ENCODE peak calls at places on chromosomes 12 and 14, in nine cellular contexts. R is tibial artery; P is osteocyte; T is T follicular helper cell; V is frontal cortex; D is activated naive CD4-positive, alpha-beta T cell treated with anti-CD3 and anti-CD28 coated beads, Interleukin-2, amount 50 U/mL, for 16 hours; Z is stimulated activated CD4-positive, alpha-beta T cell treated with anti-CD3 and anti-CD28 coated beads, Interleukin-12 subunit alpha, Interleukin-12 subunit beta, amount 100 ng/mL, for 24 hours; C is HTR-8/SVneo; F is iPS-NIHi11. X is an unnamed sample.

GRCh38 chr12:42893196-42893595 is 303.6 kb upstream of the PRICKLE1 start:
- DNase-seq in R (no peak), P (no peak), T (no peak), V (no peak), D (no peak), Z (no peak), C (no peak), F (no peak), X (no peak)

GRCh38 chr14:103084021-103084919 is at the start of gene LBHD2:
- DNase-seq in R (no peak), P (no peak), T (no peak), V (no peak), D (no peak), Z (no peak), C (no peak), F (peak; percentile 69), X (no peak)

GRCh38 chr12:130508318-130508717 is 170.6 kb downstream of the PIWIL1 start:
- DNase-seq in R (no peak), P (no peak), T (no peak), V (no peak), D (no peak), Z (no peak), C (no peak), F (no peak), X (no peak)

GRCh38 chr12:54394281-54394719 is 9.8 kb upstream of the ZNF385A start:
- DNase-seq in R (no peak), P (no peak), T (no peak), V (no peak), D (no peak), Z (no peak), C (peak; percentile 47), F (peak; percentile 70), X (no peak)

GRCh38 chr12:57430117-57430930 is 519 bp downstream of the R3HDM2 start:
- DNase-seq in R (peak; percentile 73), P (peak; percentile 85), T (peak; percentile 25), V (no peak), D (no peak), Z (peak; percentile 34), C (no peak), F (no peak), X (peak; percentile 21)

GRCh38 chr14:94113908-94114588 is 3.5 kb downstream of the IFI27 start:
- DNase-seq in R (no peak), P (no peak), T (no peak), V (no peak), D (no peak), Z (no peak), C (no peak), F (no peak), X (no peak)

GRCh38 chr14:51576112-51576420 is 75.6 kb upstream of the FRMD6 start:
- DNase-seq in R (no peak), P (no peak), T (no peak), V (no peak), D (no peak), Z (no peak), C (no peak), F (no peak), X (no peak)

GRCh38 chr14:38951451-38951850 is 151.6 kb downstream of the SEC23A start:
- DNase-seq in R (no peak), P (no peak), T (no peak), V (no peak), D (no peak), Z (no peak), C (peak; percentile 20), F (no peak), X (no peak)

GRCh38 chr14:90820958-90821357 is 4.7 kb upstream of the TTC7B start:
- DNase-seq in R (no peak), P (no peak), T (peak; percentile 27), V (no peak), D (peak; percentile 81), Z (peak; percentile 66), C (no peak), F (no peak), X (peak; percentile 100)

GRCh38 chr12:77166711-77167110 is 101.3 kb upstream of the E2F7 start:
- DNase-seq in R (no peak), P (no peak), T (no peak), V (no peak), D (no peak), Z (no peak), C (no peak), F (no peak), X (no peak)

X was measured in H54.